ENCODE peak calls at places on chromosome 20, in five cellular contexts. One of them, this sample, is unnamed.
A peak's percentile ranks its signal among the peaks of the same experiment; 100 is the strongest.

GRCh38 chr20:4090756-4091331 is 75.5 kb upstream of the RNF24 start:
- DNase-seq in stomach: peak; percentile 21
- DNase-seq in GM13976: no peak
- DNase-seq in cerebellar cortex: no peak
- DNase-seq in T-helper 2 cell: no peak
- DNase-seq in this sample: no peak

GRCh38 chr20:62772994-62773858 is 23.0 kb upstream of the MRGBP start:
- DNase-seq in stomach: no peak
- DNase-seq in GM13976: no peak
- DNase-seq in cerebellar cortex: peak; percentile 73
- DNase-seq in T-helper 2 cell: no peak
- DNase-seq in this sample: no peak

GRCh38 chr20:39623584-39624234 is 661.6 kb downstream of the DHX35 start:
- DNase-seq in stomach: no peak
- DNase-seq in GM13976: no peak
- DNase-seq in cerebellar cortex: no peak
- DNase-seq in T-helper 2 cell: no peak
- DNase-seq in this sample: no peak

GRCh38 chr20:62111148-62111547 is 11.1 kb upstream of the LSM14B start:
- DNase-seq in stomach: no peak
- DNase-seq in GM13976: no peak
- DNase-seq in cerebellar cortex: no peak
- DNase-seq in T-helper 2 cell: no peak
- DNase-seq in this sample: no peak

GRCh38 chr20:22581437-22582385 is 2.7 kb downstream of the FOXA2 start:
- DNase-seq in stomach: peak; percentile 43
- DNase-seq in GM13976: no peak
- DNase-seq in cerebellar cortex: no peak
- DNase-seq in T-helper 2 cell: no peak
- DNase-seq in this sample: no peak

GRCh38 chr20:19820520-19821211 is 62.6 kb downstream of the RIN2 start:
- DNase-seq in stomach: no peak
- DNase-seq in GM13976: no peak
- DNase-seq in cerebellar cortex: no peak
- DNase-seq in T-helper 2 cell: no peak
- DNase-seq in this sample: no peak

GRCh38 chr20:61897401-61898295 is 168.0 kb downstream of the TAF4 start:
- DNase-seq in stomach: no peak
- DNase-seq in GM13976: no peak
- DNase-seq in cerebellar cortex: no peak
- DNase-seq in T-helper 2 cell: no peak
- DNase-seq in this sample: no peak

GRCh38 chr20:38726849-38727601 is 2.7 kb downstream of the SLC32A1 start:
- DNase-seq in stomach: no peak
- DNase-seq in GM13976: peak; percentile 81
- DNase-seq in cerebellar cortex: peak; percentile 37
- DNase-seq in T-helper 2 cell: peak; percentile 60
- DNase-seq in this sample: no peak

GRCh38 chr20:48706116-48706656 is 121.6 kb downstream of the PREX1 start:
- DNase-seq in stomach: no peak
- DNase-seq in GM13976: no peak
- DNase-seq in cerebellar cortex: no peak
- DNase-seq in T-helper 2 cell: no peak
- DNase-seq in this sample: no peak

GRCh38 chr20:19463597-19463996 is 251.2 kb downstream of the SLC24A3 start:
- DNase-seq in stomach: no peak
- DNase-seq in GM13976: no peak
- DNase-seq in cerebellar cortex: no peak
- DNase-seq in T-helper 2 cell: no peak
- DNase-seq in this sample: no peak

GRCh38 chr20:11719153-11719552 is 198.5 kb upstream of the BTBD3 start:
- DNase-seq in stomach: no peak
- DNase-seq in GM13976: no peak
- DNase-seq in cerebellar cortex: peak; percentile 42
- DNase-seq in T-helper 2 cell: no peak
- DNase-seq in this sample: no peak

GRCh38 chr20:41173791-41174341 is 36.5 kb downstream of the PLCG1 start:
- DNase-seq in stomach: peak; percentile 21
- DNase-seq in GM13976: no peak
- DNase-seq in cerebellar cortex: no peak
- DNase-seq in T-helper 2 cell: no peak
- DNase-seq in this sample: peak; percentile 5

GRCh38 chr20:9344080-9344920 is 170.1 kb upstream of the LAMP5 start:
- DNase-seq in stomach: no peak
- DNase-seq in GM13976: no peak
- DNase-seq in cerebellar cortex: peak; percentile 78
- DNase-seq in T-helper 2 cell: no peak
- DNase-seq in this sample: no peak

GRCh38 chr20:54123587-54124180 is 50.1 kb downstream of the CYP24A1 start:
- DNase-seq in stomach: peak; percentile 84
- DNase-seq in GM13976: no peak
- DNase-seq in cerebellar cortex: no peak
- DNase-seq in T-helper 2 cell: no peak
- DNase-seq in this sample: peak; percentile 79

GRCh38 chr20:51886891-51887608 is 84.7 kb upstream of the SALL4 start:
- DNase-seq in stomach: no peak
- DNase-seq in GM13976: no peak
- DNase-seq in cerebellar cortex: no peak
- DNase-seq in T-helper 2 cell: no peak
- DNase-seq in this sample: no peak

GRCh38 chr20:46133886-46134654 is 16.0 kb downstream of the CD40 start:
- DNase-seq in stomach: no peak
- DNase-seq in GM13976: no peak
- DNase-seq in cerebellar cortex: no peak
- DNase-seq in T-helper 2 cell: no peak
- DNase-seq in this sample: no peak

GRCh38 chr20:62931464-62931863 is 5.2 kb upstream of the DIDO1 start:
- DNase-seq in stomach: no peak
- DNase-seq in GM13976: no peak
- DNase-seq in cerebellar cortex: no peak
- DNase-seq in T-helper 2 cell: no peak
- DNase-seq in this sample: no peak